ENCODE peak calls at places on chromosomes 3 and 15, in ten cellular contexts. I, Y, L, R, S, E, K, H, U and W are unnamed samples.

GRCh38 chr3:55477306-55478010 is 9.6 kb downstream of the WNT5A start:
- DNase-seq in I (no peak), Y (peak), L (no peak), R (peak), S (no peak), E (no peak), K (no peak), H (no peak), U (no peak), W (no peak)

GRCh38 chr3:175743733-175744400 is 884.7 kb downstream of the NAALADL2 start:
- DNase-seq in I (no peak), Y (peak), L (no peak), R (peak), S (peak), E (no peak), K (no peak), H (no peak), U (no peak), W (no peak)

GRCh38 chr15:63985221-63986184 is 60.8 kb downstream of the DAPK2 start:
- DNase-seq in I (no peak), Y (no peak), L (peak), R (no peak), S (no peak), E (no peak), K (no peak), H (no peak), U (no peak), W (no peak)

GRCh38 chr3:125528920-125529319 is 8.9 kb upstream of the SNX4 start:
- DNase-seq in I (no peak), Y (no peak), L (no peak), R (no peak), S (no peak), E (no peak), K (no peak), H (no peak), U (no peak), W (no peak)

GRCh38 chr3:141401095-141401494 is 32.8 kb downstream of the ZBTB38 start:
- DNase-seq in I (no peak), Y (peak), L (no peak), R (no peak), S (no peak), E (no peak), K (no peak), H (no peak), U (no peak), W (no peak)

GRCh38 chr3:110902453-110903085 is 169.0 kb upstream of the NECTIN3 start:
- DNase-seq in I (no peak), Y (no peak), L (no peak), R (no peak), S (no peak), E (no peak), K (no peak), H (no peak), U (no peak), W (no peak)

GRCh38 chr3:41418961-41419691 is 219.8 kb downstream of the CTNNB1 start:
- DNase-seq in I (no peak), Y (no peak), L (no peak), R (peak), S (peak), E (no peak), K (no peak), H (no peak), U (no peak), W (no peak)

GRCh38 chr3:142973217-142974009 is 9.9 kb upstream of the PAQR9 start:
- DNase-seq in I (no peak), Y (no peak), L (peak), R (no peak), S (no peak), E (no peak), K (no peak), H (no peak), U (no peak), W (no peak)

GRCh38 chr3:152385761-152386160 is 117.0 kb downstream of the MBNL1 start:
- DNase-seq in I (no peak), Y (peak), L (no peak), R (peak), S (peak), E (no peak), K (no peak), H (no peak), U (no peak), W (no peak)